ENCODE peak calls at places on chromosome 14, in eight cellular contexts. One of them, this sample, is unnamed.

GRCh38 chr14:23362200-23362599 is 2.8 kb downstream of the EFS start:
- DNase-seq in sigmoid colon: no peak
- DNase-seq in right lobe of liver: no peak
- DNase-seq in A549: peak; percentile 21
- DNase-seq in mammary epithelial cell: no peak
- DNase-seq in heart left ventricle: no peak
- DNase-seq in hepatocyte: no peak
- DNase-seq in esophagus squamous epithelium: no peak
- DNase-seq in this sample: no peak

GRCh38 chr14:92460916-92461579 is 52.5 kb upstream of the RIN3 start:
- DNase-seq in esophagus squamous epithelium: no peak
- DNase-seq in right lobe of liver: no peak
- DNase-seq in A549: no peak
- DNase-seq in hepatocyte: no peak
- DNase-seq in heart left ventricle: peak; percentile 60
- DNase-seq in sigmoid colon: peak; percentile 68
- DNase-seq in mammary epithelial cell: no peak
- DNase-seq in this sample: peak; percentile 77

GRCh38 chr14:40944521-40944920 is 662.2 kb upstream of the LRFN5 start:
- DNase-seq in A549: no peak
- DNase-seq in esophagus squamous epithelium: no peak
- DNase-seq in hepatocyte: no peak
- DNase-seq in sigmoid colon: no peak
- DNase-seq in heart left ventricle: no peak
- DNase-seq in mammary epithelial cell: no peak
- DNase-seq in right lobe of liver: no peak
- DNase-seq in this sample: no peak

GRCh38 chr14:47392351-47392750 is 283.1 kb downstream of the MDGA2 start:
- DNase-seq in right lobe of liver: no peak
- DNase-seq in A549: no peak
- DNase-seq in hepatocyte: peak; percentile 22
- DNase-seq in mammary epithelial cell: no peak
- DNase-seq in sigmoid colon: no peak
- DNase-seq in heart left ventricle: no peak
- DNase-seq in esophagus squamous epithelium: no peak
- DNase-seq in this sample: no peak

GRCh38 chr14:55609681-55610080 is 29.7 kb downstream of the KTN1 start:
- DNase-seq in sigmoid colon: no peak
- DNase-seq in esophagus squamous epithelium: no peak
- DNase-seq in A549: no peak
- DNase-seq in hepatocyte: no peak
- DNase-seq in heart left ventricle: no peak
- DNase-seq in mammary epithelial cell: no peak
- DNase-seq in right lobe of liver: no peak
- DNase-seq in this sample: no peak

GRCh38 chr14:93655078-93655750 is 133.1 kb downstream of the PRIMA1 start:
- DNase-seq in sigmoid colon: no peak
- DNase-seq in A549: peak; percentile 58
- DNase-seq in mammary epithelial cell: peak; percentile 40
- DNase-seq in hepatocyte: peak; percentile 90
- DNase-seq in heart left ventricle: no peak
- DNase-seq in esophagus squamous epithelium: no peak
- DNase-seq in right lobe of liver: no peak
- DNase-seq in this sample: no peak

GRCh38 chr14:43172899-43173548 is 1334.1 kb downstream of the FSCB start:
- DNase-seq in sigmoid colon: no peak
- DNase-seq in mammary epithelial cell: no peak
- DNase-seq in right lobe of liver: no peak
- DNase-seq in hepatocyte: peak; percentile 7
- DNase-seq in heart left ventricle: no peak
- DNase-seq in A549: peak; percentile 4
- DNase-seq in esophagus squamous epithelium: no peak
- DNase-seq in this sample: no peak

GRCh38 chr14:49940805-49941421 is 48.0 kb downstream of the ARF6 start:
- DNase-seq in hepatocyte: no peak
- DNase-seq in heart left ventricle: no peak
- DNase-seq in mammary epithelial cell: no peak
- DNase-seq in right lobe of liver: no peak
- DNase-seq in A549: peak; percentile 29
- DNase-seq in sigmoid colon: no peak
- DNase-seq in esophagus squamous epithelium: no peak
- DNase-seq in this sample: no peak

GRCh38 chr14:68336165-68336564 is 456.7 kb downstream of the ZFP36L1 start:
- DNase-seq in heart left ventricle: no peak
- DNase-seq in right lobe of liver: no peak
- DNase-seq in esophagus squamous epithelium: no peak
- DNase-seq in sigmoid colon: no peak
- DNase-seq in A549: no peak
- DNase-seq in mammary epithelial cell: no peak
- DNase-seq in hepatocyte: no peak
- DNase-seq in this sample: no peak

GRCh38 chr14:106166232-106166631 is 639.8 kb downstream of the TMEM121 start:
- DNase-seq in sigmoid colon: no peak
- DNase-seq in A549: no peak
- DNase-seq in hepatocyte: no peak
- DNase-seq in mammary epithelial cell: no peak
- DNase-seq in esophagus squamous epithelium: no peak
- DNase-seq in heart left ventricle: no peak
- DNase-seq in right lobe of liver: no peak
- DNase-seq in this sample: no peak

GRCh38 chr14:28488658-28489057 is 277.9 kb upstream of the FOXG1 start:
- DNase-seq in sigmoid colon: no peak
- DNase-seq in right lobe of liver: no peak
- DNase-seq in heart left ventricle: no peak
- DNase-seq in hepatocyte: no peak
- DNase-seq in A549: no peak
- DNase-seq in esophagus squamous epithelium: no peak
- DNase-seq in mammary epithelial cell: peak; percentile 28
- DNase-seq in this sample: no peak

GRCh38 chr14:75053396-75054289 is 2.4 kb upstream of the MLH3 start:
- DNase-seq in right lobe of liver: no peak
- DNase-seq in mammary epithelial cell: peak; percentile 54
- DNase-seq in A549: no peak
- DNase-seq in hepatocyte: no peak
- DNase-seq in sigmoid colon: no peak
- DNase-seq in esophagus squamous epithelium: no peak
- DNase-seq in heart left ventricle: no peak
- DNase-seq in this sample: no peak

GRCh38 chr14:95149441-95149840 is 7.9 kb downstream of the DICER1 start:
- DNase-seq in hepatocyte: no peak
- DNase-seq in esophagus squamous epithelium: no peak
- DNase-seq in A549: no peak
- DNase-seq in heart left ventricle: no peak
- DNase-seq in right lobe of liver: no peak
- DNase-seq in sigmoid colon: no peak
- DNase-seq in mammary epithelial cell: no peak
- DNase-seq in this sample: no peak

GRCh38 chr14:55129086-55129427 is at the start of gene LGALS3:
- DNase-seq in right lobe of liver: peak; percentile 60
- DNase-seq in esophagus squamous epithelium: no peak
- DNase-seq in heart left ventricle: peak; percentile 84
- DNase-seq in A549: peak; percentile 56
- DNase-seq in mammary epithelial cell: peak; percentile 70
- DNase-seq in hepatocyte: peak; percentile 91
- DNase-seq in sigmoid colon: peak; percentile 86
- DNase-seq in this sample: peak; percentile 88

GRCh38 chr14:69458350-69458749 is 26.2 kb upstream of the PLEKHD1 start:
- DNase-seq in sigmoid colon: no peak
- DNase-seq in esophagus squamous epithelium: no peak
- DNase-seq in heart left ventricle: no peak
- DNase-seq in A549: no peak
- DNase-seq in mammary epithelial cell: no peak
- DNase-seq in hepatocyte: no peak
- DNase-seq in right lobe of liver: no peak
- DNase-seq in this sample: no peak

GRCh38 chr14:66572836-66573235 is 64.9 kb downstream of the GPHN start:
- DNase-seq in sigmoid colon: no peak
- DNase-seq in mammary epithelial cell: peak; percentile 16
- DNase-seq in right lobe of liver: no peak
- DNase-seq in A549: no peak
- DNase-seq in heart left ventricle: no peak
- DNase-seq in hepatocyte: no peak
- DNase-seq in esophagus squamous epithelium: no peak
- DNase-seq in this sample: no peak

GRCh38 chr14:57402173-57402852 is 11.9 kb downstream of the NAA30 start:
- DNase-seq in right lobe of liver: no peak
- DNase-seq in heart left ventricle: no peak
- DNase-seq in A549: no peak
- DNase-seq in mammary epithelial cell: no peak
- DNase-seq in esophagus squamous epithelium: no peak
- DNase-seq in sigmoid colon: no peak
- DNase-seq in hepatocyte: no peak
- DNase-seq in this sample: no peak

GRCh38 chr14:103828315-103828967 is 18.9 kb downstream of the PPP1R13B start:
- DNase-seq in mammary epithelial cell: peak; percentile 23
- DNase-seq in esophagus squamous epithelium: no peak
- DNase-seq in A549: no peak
- DNase-seq in sigmoid colon: peak; percentile 72
- DNase-seq in hepatocyte: peak; percentile 23
- DNase-seq in right lobe of liver: peak; percentile 56
- DNase-seq in heart left ventricle: peak; percentile 37
- DNase-seq in this sample: no peak

GRCh38 chr14:24279301-24280186 is 8.1 kb upstream of the RABGGTA start:
- DNase-seq in mammary epithelial cell: peak; percentile 77
- DNase-seq in right lobe of liver: no peak
- DNase-seq in esophagus squamous epithelium: no peak
- DNase-seq in heart left ventricle: peak; percentile 66
- DNase-seq in hepatocyte: no peak
- DNase-seq in sigmoid colon: no peak
- DNase-seq in A549: peak; percentile 41
- DNase-seq in this sample: no peak

GRCh38 chr14:30507209-30507608 is 51.7 kb upstream of the G2E3 start:
- DNase-seq in heart left ventricle: no peak
- DNase-seq in esophagus squamous epithelium: no peak
- DNase-seq in sigmoid colon: no peak
- DNase-seq in mammary epithelial cell: no peak
- DNase-seq in hepatocyte: no peak
- DNase-seq in right lobe of liver: no peak
- DNase-seq in A549: no peak
- DNase-seq in this sample: no peak

GRCh38 chr14:76715102-76715926 is 46.0 kb upstream of the VASH1 start:
- DNase-seq in esophagus squamous epithelium: no peak
- DNase-seq in right lobe of liver: no peak
- DNase-seq in mammary epithelial cell: no peak
- DNase-seq in hepatocyte: no peak
- DNase-seq in A549: no peak
- DNase-seq in heart left ventricle: peak; percentile 22
- DNase-seq in sigmoid colon: no peak
- DNase-seq in this sample: no peak

GRCh38 chr14:51638071-51638944 is 13.4 kb upstream of the FRMD6 start:
- DNase-seq in A549: peak; percentile 76
- DNase-seq in hepatocyte: peak; percentile 34
- DNase-seq in right lobe of liver: no peak
- DNase-seq in mammary epithelial cell: no peak
- DNase-seq in sigmoid colon: no peak
- DNase-seq in heart left ventricle: no peak
- DNase-seq in esophagus squamous epithelium: no peak
- DNase-seq in this sample: no peak

GRCh38 chr14:106209745-106210144 is 683.4 kb downstream of the TMEM121 start:
- DNase-seq in hepatocyte: no peak
- DNase-seq in right lobe of liver: no peak
- DNase-seq in A549: no peak
- DNase-seq in sigmoid colon: no peak
- DNase-seq in heart left ventricle: no peak
- DNase-seq in esophagus squamous epithelium: no peak
- DNase-seq in mammary epithelial cell: no peak
- DNase-seq in this sample: no peak

GRCh38 chr14:98951521-98952152 is 320.4 kb downstream of the BCL11B start:
- DNase-seq in right lobe of liver: no peak
- DNase-seq in hepatocyte: no peak
- DNase-seq in sigmoid colon: peak; percentile 37
- DNase-seq in A549: no peak
- DNase-seq in heart left ventricle: no peak
- DNase-seq in mammary epithelial cell: no peak
- DNase-seq in esophagus squamous epithelium: no peak
- DNase-seq in this sample: peak; percentile 74
- H3K4me1 ChIP-seq in right lobe of liver: no peaks in the 10 kb centered on the region
- H3K4me1 ChIP-seq in hepatocyte: peaks cover 10% of the 10 kb centered on the region
- H3K4me1 ChIP-seq in sigmoid colon: peaks cover 6% of the 10 kb centered on the region
- H3K4me1 ChIP-seq in A549: peaks cover 36% of the 10 kb centered on the region
- H3K4me1 ChIP-seq in heart left ventricle: no peaks in the 10 kb centered on the region
- H3K4me1 ChIP-seq in mammary epithelial cell: peaks cover 27% of the 10 kb centered on the region
- H3K4me1 ChIP-seq in esophagus squamous epithelium: peaks cover 70% of the 10 kb centered on the region
- H3K4me1 ChIP-seq in this sample: peaks cover 44% of the 10 kb centered on the region

GRCh38 chr14:101732128-101732527 is 29.4 kb upstream of the PPP2R5C start:
- DNase-seq in right lobe of liver: no peak
- DNase-seq in hepatocyte: no peak
- DNase-seq in mammary epithelial cell: peak; percentile 81
- DNase-seq in A549: no peak
- DNase-seq in heart left ventricle: no peak
- DNase-seq in esophagus squamous epithelium: no peak
- DNase-seq in sigmoid colon: no peak
- DNase-seq in this sample: no peak
- H3K4me3 ChIP-seq in right lobe of liver: no peak overlapping the region
- H3K4me3 ChIP-seq in hepatocyte: no peak overlapping the region
- H3K4me3 ChIP-seq in mammary epithelial cell: no peak overlapping the region
- H3K4me3 ChIP-seq in A549: no peak overlapping the region
- H3K4me3 ChIP-seq in heart left ventricle: peak overlapping the region; percentile 12
- H3K4me3 ChIP-seq in esophagus squamous epithelium: no peak overlapping the region
- H3K4me3 ChIP-seq in sigmoid colon: no peak overlapping the region
- H3K4me3 ChIP-seq in this sample: peak overlapping the region; percentile 1

GRCh38 chr14:91126761-91127160 is 12.9 kb downstream of the DGLUCY start:
- DNase-seq in right lobe of liver: no peak
- DNase-seq in mammary epithelial cell: no peak
- DNase-seq in sigmoid colon: no peak
- DNase-seq in A549: no peak
- DNase-seq in hepatocyte: no peak
- DNase-seq in heart left ventricle: peak; percentile 44
- DNase-seq in esophagus squamous epithelium: no peak
- DNase-seq in this sample: no peak
- H3K27ac ChIP-seq in right lobe of liver: no peak overlapping the region
- H3K27ac ChIP-seq in mammary epithelial cell: peak overlapping the region; percentile 53
- H3K27ac ChIP-seq in sigmoid colon: no peak overlapping the region
- H3K27ac ChIP-seq in A549: no peak overlapping the region
- H3K27ac ChIP-seq in hepatocyte: peak overlapping the region; percentile 52
- H3K27ac ChIP-seq in heart left ventricle: peak overlapping the region; percentile 62
- H3K27ac ChIP-seq in esophagus squamous epithelium: peak overlapping the region; percentile 70
- H3K27ac ChIP-seq in this sample: no peak overlapping the region

GRCh38 chr14:61438860-61439765 is 117.7 kb downstream of the PRKCH start:
- DNase-seq in esophagus squamous epithelium: no peak
- DNase-seq in sigmoid colon: no peak
- DNase-seq in mammary epithelial cell: peak; percentile 43
- DNase-seq in A549: peak; percentile 76
- DNase-seq in right lobe of liver: peak; percentile 67
- DNase-seq in heart left ventricle: no peak
- DNase-seq in hepatocyte: peak; percentile 51
- DNase-seq in this sample: no peak

GRCh38 chr14:61439779-61440418 is 118.5 kb downstream of the PRKCH start:
- DNase-seq in mammary epithelial cell: no peak
- DNase-seq in sigmoid colon: no peak
- DNase-seq in esophagus squamous epithelium: no peak
- DNase-seq in A549: no peak
- DNase-seq in heart left ventricle: no peak
- DNase-seq in hepatocyte: no peak
- DNase-seq in right lobe of liver: no peak
- DNase-seq in this sample: no peak

GRCh38 chr14:61438497-61438859 is 117.1 kb downstream of the PRKCH start:
- DNase-seq in heart left ventricle: no peak
- DNase-seq in hepatocyte: no peak
- DNase-seq in right lobe of liver: no peak
- DNase-seq in A549: peak; percentile 15
- DNase-seq in sigmoid colon: no peak
- DNase-seq in esophagus squamous epithelium: no peak
- DNase-seq in mammary epithelial cell: peak; percentile 32
- DNase-seq in this sample: no peak

GRCh38 chr14:61437383-61437782 is 116.0 kb downstream of the PRKCH start:
- DNase-seq in esophagus squamous epithelium: no peak
- DNase-seq in hepatocyte: no peak
- DNase-seq in sigmoid colon: no peak
- DNase-seq in right lobe of liver: no peak
- DNase-seq in A549: no peak
- DNase-seq in mammary epithelial cell: no peak
- DNase-seq in heart left ventricle: no peak
- DNase-seq in this sample: no peak

GRCh38 chr14:61438036-61438435 is 116.7 kb downstream of the PRKCH start:
- DNase-seq in esophagus squamous epithelium: no peak
- DNase-seq in sigmoid colon: no peak
- DNase-seq in right lobe of liver: no peak
- DNase-seq in hepatocyte: no peak
- DNase-seq in A549: no peak
- DNase-seq in heart left ventricle: no peak
- DNase-seq in mammary epithelial cell: no peak
- DNase-seq in this sample: no peak
- H3K4me1 ChIP-seq in esophagus squamous epithelium: peaks cover 59% of the 10 kb centered on the region
- H3K4me1 ChIP-seq in sigmoid colon: no peaks in the 10 kb centered on the region
- H3K4me1 ChIP-seq in right lobe of liver: peaks cover 17% of the 10 kb centered on the region
- H3K4me1 ChIP-seq in hepatocyte: peaks cover 6% of the 10 kb centered on the region
- H3K4me1 ChIP-seq in A549: peaks cover 61% of the 10 kb centered on the region
- H3K4me1 ChIP-seq in heart left ventricle: peaks cover 40% of the 10 kb centered on the region
- H3K4me1 ChIP-seq in mammary epithelial cell: peaks cover 11% of the 10 kb centered on the region
- H3K4me1 ChIP-seq in this sample: peaks cover 21% of the 10 kb centered on the region